ENCODE peak calls at places on chromosomes 6 and 20, in seven cellular contexts. One of them, this sample, is unnamed.

GRCh38 chr6:101931766-101932165 is 538.3 kb downstream of the GRIK2 start:
- DNase-seq in adrenal gland: no peak
- DNase-seq in CD8-positive, alpha-beta T cell: no peak
- DNase-seq in hepatocyte: no peak
- DNase-seq in body of pancreas: no peak
- DNase-seq in H1: no peak
- DNase-seq in neural progenitor cell: no peak
- DNase-seq in this sample: no peak

GRCh38 chr20:15895126-15895525 is 678.1 kb downstream of the KIF16B start:
- DNase-seq in adrenal gland: no peak
- DNase-seq in CD8-positive, alpha-beta T cell: no peak
- DNase-seq in hepatocyte: no peak
- DNase-seq in body of pancreas: no peak
- DNase-seq in H1: no peak
- DNase-seq in neural progenitor cell: no peak
- DNase-seq in this sample: no peak

GRCh38 chr6:35391240-35391968 is 49.0 kb downstream of the PPARD start:
- DNase-seq in adrenal gland: no peak
- DNase-seq in CD8-positive, alpha-beta T cell: peak; percentile 17
- DNase-seq in hepatocyte: no peak
- DNase-seq in body of pancreas: no peak
- DNase-seq in H1: no peak
- DNase-seq in neural progenitor cell: no peak
- DNase-seq in this sample: no peak

GRCh38 chr6:38847497-38847896 is 132.4 kb downstream of the DNAH8 start:
- DNase-seq in adrenal gland: no peak
- DNase-seq in CD8-positive, alpha-beta T cell: no peak
- DNase-seq in hepatocyte: no peak
- DNase-seq in body of pancreas: no peak
- DNase-seq in H1: no peak
- DNase-seq in neural progenitor cell: no peak
- DNase-seq in this sample: no peak

GRCh38 chr6:109678240-109678639 is 12.8 kb downstream of the AK9 start:
- DNase-seq in adrenal gland: no peak
- DNase-seq in CD8-positive, alpha-beta T cell: no peak
- DNase-seq in hepatocyte: no peak
- DNase-seq in body of pancreas: no peak
- DNase-seq in H1: no peak
- DNase-seq in neural progenitor cell: no peak
- DNase-seq in this sample: no peak

GRCh38 chr20:42219005-42219404 is 600.8 kb upstream of the CHD6 start:
- DNase-seq in adrenal gland: no peak
- DNase-seq in CD8-positive, alpha-beta T cell: no peak
- DNase-seq in hepatocyte: no peak
- DNase-seq in body of pancreas: no peak
- DNase-seq in H1: no peak
- DNase-seq in neural progenitor cell: no peak
- DNase-seq in this sample: no peak

GRCh38 chr20:58719258-58719657 is 26.7 kb downstream of the NPEPL1 start:
- DNase-seq in adrenal gland: peak; percentile 11
- DNase-seq in CD8-positive, alpha-beta T cell: no peak
- DNase-seq in hepatocyte: peak; percentile 2
- DNase-seq in body of pancreas: no peak
- DNase-seq in H1: no peak
- DNase-seq in neural progenitor cell: no peak
- DNase-seq in this sample: no peak

GRCh38 chr6:169778646-169779045 is 27.2 kb downstream of the ERMARD start:
- DNase-seq in adrenal gland: no peak
- DNase-seq in CD8-positive, alpha-beta T cell: no peak
- DNase-seq in hepatocyte: no peak
- DNase-seq in body of pancreas: no peak
- DNase-seq in H1: no peak
- DNase-seq in neural progenitor cell: no peak
- DNase-seq in this sample: peak; percentile 48

GRCh38 chr20:52923123-52923543 is 49.0 kb upstream of the TSHZ2 start:
- DNase-seq in adrenal gland: no peak
- DNase-seq in CD8-positive, alpha-beta T cell: no peak
- DNase-seq in hepatocyte: peak; percentile 38
- DNase-seq in body of pancreas: no peak
- DNase-seq in H1: peak; percentile 31
- DNase-seq in neural progenitor cell: peak; percentile 87
- DNase-seq in this sample: no peak

GRCh38 chr6:142537612-142538478 is 236.0 kb downstream of the ADGRG6 start:
- DNase-seq in adrenal gland: no peak
- DNase-seq in CD8-positive, alpha-beta T cell: no peak
- DNase-seq in hepatocyte: no peak
- DNase-seq in body of pancreas: no peak
- DNase-seq in H1: peak; percentile 9
- DNase-seq in neural progenitor cell: no peak
- DNase-seq in this sample: no peak

GRCh38 chr20:9756660-9757059 is 82.2 kb downstream of the PAK5 start:
- DNase-seq in adrenal gland: no peak
- DNase-seq in CD8-positive, alpha-beta T cell: no peak
- DNase-seq in hepatocyte: peak; percentile 8
- DNase-seq in body of pancreas: no peak
- DNase-seq in H1: no peak
- DNase-seq in neural progenitor cell: no peak
- DNase-seq in this sample: no peak

GRCh38 chr6:2913621-2914317 is 10.7 kb upstream of the SERPINB9 start:
- DNase-seq in adrenal gland: no peak
- DNase-seq in CD8-positive, alpha-beta T cell: no peak
- DNase-seq in hepatocyte: no peak
- DNase-seq in body of pancreas: no peak
- DNase-seq in H1: no peak
- DNase-seq in neural progenitor cell: no peak
- DNase-seq in this sample: no peak

GRCh38 chr20:39170896-39171463 is 208.8 kb downstream of the DHX35 start:
- DNase-seq in adrenal gland: no peak
- DNase-seq in CD8-positive, alpha-beta T cell: no peak
- DNase-seq in hepatocyte: no peak
- DNase-seq in body of pancreas: no peak
- DNase-seq in H1: no peak
- DNase-seq in neural progenitor cell: no peak
- DNase-seq in this sample: no peak

GRCh38 chr20:39886650-39887190 is 802.3 kb downstream of the MAFB start:
- DNase-seq in adrenal gland: peak; percentile 51
- DNase-seq in CD8-positive, alpha-beta T cell: no peak
- DNase-seq in hepatocyte: no peak
- DNase-seq in body of pancreas: no peak
- DNase-seq in H1: no peak
- DNase-seq in neural progenitor cell: no peak
- DNase-seq in this sample: peak; percentile 76

GRCh38 chr20:22499475-22500174 is 84.7 kb downstream of the FOXA2 start:
- DNase-seq in adrenal gland: no peak
- DNase-seq in CD8-positive, alpha-beta T cell: no peak
- DNase-seq in hepatocyte: no peak
- DNase-seq in body of pancreas: no peak
- DNase-seq in H1: no peak
- DNase-seq in neural progenitor cell: no peak
- DNase-seq in this sample: no peak

GRCh38 chr6:142412241-142412640 is 110.4 kb downstream of the ADGRG6 start:
- DNase-seq in adrenal gland: no peak
- DNase-seq in CD8-positive, alpha-beta T cell: no peak
- DNase-seq in hepatocyte: no peak
- DNase-seq in body of pancreas: no peak
- DNase-seq in H1: no peak
- DNase-seq in neural progenitor cell: no peak
- DNase-seq in this sample: no peak

GRCh38 chr6:68958327-68958726 is 323.2 kb downstream of the ADGRB3 start:
- DNase-seq in adrenal gland: no peak
- DNase-seq in CD8-positive, alpha-beta T cell: no peak
- DNase-seq in hepatocyte: no peak
- DNase-seq in body of pancreas: no peak
- DNase-seq in H1: no peak
- DNase-seq in neural progenitor cell: no peak
- DNase-seq in this sample: no peak

GRCh38 chr6:113901482-113901881 is 44.3 kb downstream of the MARCKS start:
- DNase-seq in adrenal gland: no peak
- DNase-seq in CD8-positive, alpha-beta T cell: no peak
- DNase-seq in hepatocyte: no peak
- DNase-seq in body of pancreas: no peak
- DNase-seq in H1: no peak
- DNase-seq in neural progenitor cell: no peak
- DNase-seq in this sample: no peak

GRCh38 chr6:168377856-168378832 is 58.6 kb upstream of the DACT2 start:
- DNase-seq in adrenal gland: no peak
- DNase-seq in CD8-positive, alpha-beta T cell: no peak
- DNase-seq in hepatocyte: no peak
- DNase-seq in body of pancreas: no peak
- DNase-seq in H1: no peak
- DNase-seq in neural progenitor cell: no peak
- DNase-seq in this sample: peak; percentile 31

GRCh38 chr20:64102647-64103354 is 4.6 kb downstream of the NPBWR2 start:
- DNase-seq in adrenal gland: no peak
- DNase-seq in CD8-positive, alpha-beta T cell: no peak
- DNase-seq in hepatocyte: peak; percentile 37
- DNase-seq in body of pancreas: no peak
- DNase-seq in H1: no peak
- DNase-seq in neural progenitor cell: peak; percentile 84
- DNase-seq in this sample: no peak
- H3K4me3 ChIP-seq in adrenal gland: no peak overlapping the region
- H3K4me3 ChIP-seq in CD8-positive, alpha-beta T cell: no peak overlapping the region
- H3K4me3 ChIP-seq in hepatocyte: no peak overlapping the region
- H3K4me3 ChIP-seq in body of pancreas: no peak overlapping the region
- H3K4me3 ChIP-seq in H1: peak overlapping the region; percentile 37
- H3K4me3 ChIP-seq in neural progenitor cell: peak overlapping the region; percentile 70
- H3K4me3 ChIP-seq in this sample: no peak overlapping the region

DNA sequence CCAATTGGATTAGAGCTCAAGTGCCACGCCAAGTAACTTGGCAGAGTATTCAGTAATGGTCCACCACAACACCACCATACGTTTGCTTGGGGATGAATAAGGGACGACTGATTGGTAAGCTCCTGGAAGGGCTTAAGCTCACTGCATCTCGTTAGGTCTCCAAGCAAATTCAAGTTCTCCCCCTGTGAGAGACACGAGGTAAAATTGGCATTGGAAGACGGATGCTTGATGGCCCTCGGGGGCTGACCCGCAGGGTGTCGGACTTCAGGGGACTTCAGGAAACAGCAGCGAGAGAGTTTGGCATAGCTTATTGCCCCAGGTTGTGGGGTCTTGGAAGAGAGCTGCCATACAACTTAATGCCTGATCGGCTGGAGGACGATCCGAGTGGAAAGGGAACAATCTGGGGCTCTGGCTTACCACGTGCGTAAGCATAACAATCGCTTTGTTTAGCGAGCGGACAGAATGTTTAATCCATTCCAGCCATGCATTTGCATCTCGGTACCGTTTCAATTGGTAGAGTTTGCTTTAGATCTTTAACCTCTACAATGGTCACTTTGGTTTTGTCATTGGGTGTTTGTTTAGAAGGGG is 4.8 kb upstream of the ZNFX1 start:
- DNase-seq in adrenal gland: no peak
- DNase-seq in CD8-positive, alpha-beta T cell: no peak
- DNase-seq in hepatocyte: no peak
- DNase-seq in body of pancreas: no peak
- DNase-seq in H1: no peak
- DNase-seq in neural progenitor cell: peak; percentile 70
- DNase-seq in this sample: no peak
- H3K27ac ChIP-seq in adrenal gland: no peak overlapping the region
- H3K27ac ChIP-seq in CD8-positive, alpha-beta T cell: no peak overlapping the region
- H3K27ac ChIP-seq in hepatocyte: peak overlapping the region; percentile 87
- H3K27ac ChIP-seq in body of pancreas: no peak overlapping the region
- H3K27ac ChIP-seq in H1: peak overlapping the region; percentile 51
- H3K27ac ChIP-seq in neural progenitor cell: peak overlapping the region; percentile 84
- H3K27ac ChIP-seq in this sample: no peak overlapping the region

GRCh38 chr6:73309784-73310502 is 44.1 kb downstream of the DPPA5 start:
- DNase-seq in adrenal gland: no peak
- DNase-seq in CD8-positive, alpha-beta T cell: peak; percentile 32
- DNase-seq in hepatocyte: peak; percentile 77
- DNase-seq in body of pancreas: peak; percentile 64
- DNase-seq in H1: no peak
- DNase-seq in neural progenitor cell: peak; percentile 74
- DNase-seq in this sample: peak; percentile 39
- H3K4me3 ChIP-seq in adrenal gland: no peak overlapping the region
- H3K4me3 ChIP-seq in CD8-positive, alpha-beta T cell: peak overlapping the region; percentile 83
- H3K4me3 ChIP-seq in hepatocyte: peak overlapping the region; percentile 72
- H3K4me3 ChIP-seq in body of pancreas: peak overlapping the region; percentile 37
- H3K4me3 ChIP-seq in H1: peak overlapping the region; percentile 53
- H3K4me3 ChIP-seq in neural progenitor cell: peak overlapping the region; percentile 57
- H3K4me3 ChIP-seq in this sample: peak overlapping the region; percentile 65

GRCh38 chr6:10463040-10463439 is 48.2 kb upstream of the TFAP2A start:
- DNase-seq in adrenal gland: no peak
- DNase-seq in CD8-positive, alpha-beta T cell: no peak
- DNase-seq in hepatocyte: no peak
- DNase-seq in body of pancreas: no peak
- DNase-seq in H1: no peak
- DNase-seq in neural progenitor cell: no peak
- DNase-seq in this sample: no peak

GRCh38 chr6:10465633-10466499 is 51.0 kb upstream of the TFAP2A start:
- DNase-seq in adrenal gland: no peak
- DNase-seq in CD8-positive, alpha-beta T cell: peak; percentile 9
- DNase-seq in hepatocyte: peak; percentile 76
- DNase-seq in body of pancreas: peak; percentile 16
- DNase-seq in H1: no peak
- DNase-seq in neural progenitor cell: peak; percentile 84
- DNase-seq in this sample: no peak

GRCh38 chr6:10461850-10462249 is 47.0 kb upstream of the TFAP2A start:
- DNase-seq in adrenal gland: no peak
- DNase-seq in CD8-positive, alpha-beta T cell: no peak
- DNase-seq in hepatocyte: no peak
- DNase-seq in body of pancreas: no peak
- DNase-seq in H1: no peak
- DNase-seq in neural progenitor cell: no peak
- DNase-seq in this sample: no peak

GRCh38 chr6:10460096-10460495 is 45.2 kb upstream of the TFAP2A start:
- DNase-seq in adrenal gland: no peak
- DNase-seq in CD8-positive, alpha-beta T cell: no peak
- DNase-seq in hepatocyte: no peak
- DNase-seq in body of pancreas: no peak
- DNase-seq in H1: no peak
- DNase-seq in neural progenitor cell: no peak
- DNase-seq in this sample: no peak

DNA sequence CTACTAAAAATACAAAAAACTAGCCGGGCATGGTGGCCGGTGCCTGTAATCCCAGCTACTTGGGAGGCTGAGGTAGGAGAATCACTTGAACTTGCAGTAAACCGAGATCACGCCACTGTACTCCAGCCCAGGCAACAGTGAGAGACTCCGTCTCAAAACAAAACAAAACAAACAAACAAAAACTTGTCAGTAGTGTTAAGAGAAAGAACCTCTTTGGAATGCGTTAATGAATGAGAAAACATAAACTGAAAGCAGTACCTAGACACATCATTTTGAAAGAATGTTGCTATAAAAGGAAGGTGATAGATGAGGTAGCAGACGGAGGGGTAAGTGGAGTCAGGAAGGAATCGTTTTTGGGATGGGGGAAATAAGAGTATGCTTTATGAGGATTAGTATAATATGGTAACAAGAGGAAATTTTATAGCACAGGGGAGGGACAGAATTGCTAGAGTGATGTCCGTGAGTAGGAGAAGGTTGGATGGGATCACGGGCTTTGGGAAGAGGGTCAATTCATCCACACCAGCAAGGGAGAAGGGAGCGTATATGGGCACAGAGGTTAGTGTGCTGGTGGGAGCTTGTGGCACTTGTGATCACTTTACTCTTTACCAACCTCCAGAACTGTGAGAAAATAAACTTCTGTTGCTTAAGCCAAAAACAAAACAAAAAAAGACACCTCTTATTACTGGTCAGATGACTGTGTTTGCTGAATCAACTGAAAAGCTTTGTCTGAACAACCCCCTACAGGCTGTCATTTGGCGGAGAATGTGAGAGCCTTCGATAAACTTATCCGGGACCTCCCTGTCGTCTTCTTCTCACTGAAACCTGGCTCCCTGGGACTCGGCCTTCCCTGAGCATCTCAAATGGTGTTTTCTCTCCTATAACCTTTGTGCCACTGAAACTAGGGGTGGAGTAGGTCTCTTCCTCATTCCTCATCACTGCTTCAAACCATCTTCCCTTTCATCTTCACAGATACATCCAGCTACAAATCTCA is 48.9 kb upstream of the TFAP2A start:
- DNase-seq in adrenal gland: no peak
- DNase-seq in CD8-positive, alpha-beta T cell: no peak
- DNase-seq in hepatocyte: no peak
- DNase-seq in body of pancreas: no peak
- DNase-seq in H1: no peak
- DNase-seq in neural progenitor cell: no peak
- DNase-seq in this sample: no peak
- H3K27ac ChIP-seq in adrenal gland: no peak overlapping the region
- H3K27ac ChIP-seq in CD8-positive, alpha-beta T cell: no peak overlapping the region
- H3K27ac ChIP-seq in hepatocyte: no peak overlapping the region
- H3K27ac ChIP-seq in body of pancreas: no peak overlapping the region
- H3K27ac ChIP-seq in H1: no peak overlapping the region
- H3K27ac ChIP-seq in neural progenitor cell: no peak overlapping the region
- H3K27ac ChIP-seq in this sample: no peak overlapping the region